ENCODE peak calls at places on chromosomes 7 and 10, in four cellular contexts. A is HCT116, S is GM12878, B is SK-N-SH. H is an unnamed sample.
A peak's percentile ranks its signal among the peaks of the same experiment; 100 is the strongest.

GRCh38 chr10:97188234-97188847 is 2.6 kb upstream of the SLIT1 start:
- DNase-seq in A (no peak), S (no peak), B (no peak), H (no peak)

GRCh38 chr7:82017334-82017943 is 247.6 kb upstream of the HGF start:
- DNase-seq in A (peak; percentile 24), S (no peak), B (peak; percentile 33), H (peak; percentile 63)

GRCh38 chr10:130847170-130847569 is 464.4 kb downstream of the TCERG1L start:
- DNase-seq in A (no peak), S (no peak), B (no peak), H (no peak)

GRCh38 chr10:71773221-71773971 is at the start of gene VSIR:
- DNase-seq in A (peak; percentile 59), S (peak; percentile 51), B (peak; percentile 99), H (peak; percentile 82)

GRCh38 chr10:44313706-44314307 is 71.1 kb downstream of the CXCL12 start:
- DNase-seq in A (no peak), S (no peak), B (no peak), H (no peak)

GRCh38 chr10:26044123-26044749 is 110.2 kb downstream of the MYO3A start:
- DNase-seq in A (no peak), S (no peak), B (no peak), H (peak; percentile 2)

GRCh38 chr7:51138121-51139085 is 178.2 kb downstream of the COBL start:
- DNase-seq in A (no peak), S (no peak), B (no peak), H (no peak)

GRCh38 chr7:81624650-81625310 is 145.1 kb downstream of the HGF start:
- DNase-seq in A (no peak), S (no peak), B (peak; percentile 23), H (no peak)

GRCh38 chr7:140676303-140676702 is 3.6 kb downstream of the ADCK2 start:
- DNase-seq in A (no peak), S (no peak), B (no peak), H (no peak)

GRCh38 chr7:143240323-143241168 is 18.7 kb downstream of the TAS2R40 start:
- DNase-seq in A (peak; percentile 70), S (no peak), B (peak; percentile 68), H (peak; percentile 81)

GRCh38 chr10:97765201-97765600 is 6.6 kb downstream of the SFRP5 start:
- DNase-seq in A (no peak), S (no peak), B (no peak), H (no peak)

GRCh38 chr7:153381275-153382119 is 621.9 kb downstream of the ACTR3B start:
- DNase-seq in A (no peak), S (no peak), B (peak; percentile 60), H (peak; percentile 28)

GRCh38 chr10:74529205-74529604 is 297.2 kb upstream of the KAT6B start:
- DNase-seq in A (no peak), S (no peak), B (no peak), H (no peak)

GRCh38 chr10:82883588-82883987 is 1008.6 kb downstream of the NRG3 start:
- DNase-seq in A (no peak), S (no peak), B (no peak), H (no peak)

GRCh38 chr7:105016083-105017075 is 2.4 kb downstream of the KMT2E start:
- DNase-seq in A (no peak), S (no peak), B (no peak), H (no peak)

GRCh38 chr10:49109669-49110335 is 5.5 kb downstream of the VSTM4 start:
- DNase-seq in A (no peak), S (no peak), B (peak; percentile 77), H (no peak)

GRCh38 chr10:62911210-62911963 is 95.2 kb upstream of the EGR2 start:
- DNase-seq in A (no peak), S (no peak), B (no peak), H (no peak)

GRCh38 chr7:111474723-111475418 is 87.4 kb downstream of the IMMP2L start:
- DNase-seq in A (no peak), S (no peak), B (no peak), H (no peak)

GRCh38 chr7:72493850-72494661 is 81.9 kb upstream of the CALN1 start:
- DNase-seq in A (peak; percentile 51), S (peak; percentile 38), B (peak; percentile 65), H (peak; percentile 86)

GRCh38 chr7:68730871-68731403 is 867.3 kb upstream of the AUTS2 start:
- DNase-seq in A (no peak), S (no peak), B (no peak), H (peak; percentile 35)

GRCh38 chr7:52838981-52839411 is 196.4 kb upstream of the POM121L12 start:
- DNase-seq in A (no peak), S (no peak), B (no peak), H (no peak)

GRCh38 chr10:60148266-60148840 is 241.3 kb downstream of the ANK3 start:
- DNase-seq in A (no peak), S (no peak), B (no peak), H (peak; percentile 60)

GRCh38 chr10:78931333-78932083 is 137.3 kb upstream of the ZMIZ1 start:
- DNase-seq in A (no peak), S (no peak), B (peak; percentile 81), H (no peak)

GRCh38 chr7:112400141-112400540 is 50.1 kb upstream of the IFRD1 start:
- DNase-seq in A (no peak), S (no peak), B (no peak), H (no peak)

GRCh38 chr10:7546365-7546967 is 120.3 kb downstream of the ITIH5 start:
- DNase-seq in A (no peak), S (no peak), B (peak; percentile 40), H (no peak)

DNA sequence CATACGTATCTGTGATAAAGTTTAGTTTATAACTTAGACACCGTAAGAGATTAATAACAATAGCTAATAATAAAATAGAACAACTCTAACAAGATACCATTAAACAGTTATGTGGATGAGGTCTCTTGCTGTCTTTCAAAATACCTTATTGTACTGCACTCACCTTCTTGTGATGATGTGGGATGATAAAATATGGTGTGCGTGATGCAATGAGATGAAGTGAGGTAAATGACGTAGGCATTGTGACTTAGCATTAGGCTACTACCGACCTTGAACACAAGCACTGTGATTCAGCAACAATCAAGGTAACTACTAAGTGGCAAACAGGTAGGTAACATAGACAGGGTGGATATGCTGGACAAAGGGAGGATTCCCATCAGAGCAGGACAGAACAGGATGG is 24.5 kb upstream of the HECTD2 start:
- DNase-seq in A (no peak), S (no peak), B (no peak), H (no peak)
- TF ChIP-seq JUND in A (no peak), S (no peak), B (no peak), H (no peak)

GRCh38 chr7:30308392-30308791 is 24.0 kb downstream of the ZNRF2 start:
- DNase-seq in A (no peak), S (no peak), B (no peak), H (no peak)
- TF ChIP-seq JUND in A (peak; percentile 24), S (no peak), B (no peak), H (no peak)

GRCh38 chr7:49483142-49483541 is 290.3 kb upstream of the VWC2 start:
- DNase-seq in A (no peak), S (no peak), B (peak; percentile 6), H (peak; percentile 33)
- TF ChIP-seq JUND in A (no peak), S (no peak), B (no peak), H (no peak)

DNA sequence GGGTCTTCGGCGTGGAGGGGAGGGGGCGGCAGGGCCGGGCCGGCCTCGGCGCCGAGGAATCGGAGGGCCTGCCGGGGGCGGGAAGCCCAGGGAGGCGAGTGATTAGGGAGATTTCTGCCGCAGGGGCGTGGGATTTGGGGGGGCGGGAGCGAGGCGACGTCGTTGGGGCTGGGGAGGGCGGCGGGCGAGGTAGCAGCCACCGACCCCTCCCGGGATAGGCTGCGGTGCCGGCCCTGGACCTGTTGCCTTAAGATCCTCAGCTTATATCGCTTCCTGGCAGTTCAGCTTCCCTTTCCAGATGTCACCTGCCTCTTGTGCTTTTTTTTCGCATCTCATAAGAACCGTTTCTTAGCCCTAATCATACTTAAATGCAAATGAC is 640 bp downstream of the LMTK2 start:
- DNase-seq in A (no peak), S (no peak), B (no peak), H (no peak)
- TF ChIP-seq JUND in A (no peak), S (no peak), B (no peak), H (no peak)

GRCh38 chr10:117470733-117471132 is 71.8 kb upstream of the EMX2 start:
- DNase-seq in A (no peak), S (no peak), B (no peak), H (no peak)

GRCh38 chr10:117476281-117476680 is 66.3 kb upstream of the EMX2 start:
- DNase-seq in A (no peak), S (no peak), B (no peak), H (no peak)

GRCh38 chr10:117476716-117477115 is 65.8 kb upstream of the EMX2 start:
- DNase-seq in A (no peak), S (no peak), B (no peak), H (no peak)

GRCh38 chr10:117471344-117471874 is 71.1 kb upstream of the EMX2 start:
- DNase-seq in A (no peak), S (no peak), B (no peak), H (no peak)

GRCh38 chr10:117472872-117473271 is 69.7 kb upstream of the EMX2 start:
- DNase-seq in A (no peak), S (no peak), B (no peak), H (no peak)
- TF ChIP-seq JUND in A (no peak), S (no peak), B (no peak), H (no peak)

GRCh38 chr10:53667063-53667462 is 894.5 kb upstream of the MBL2 start:
- DNase-seq in A (no peak), S (no peak), B (no peak), H (no peak)

DNA sequence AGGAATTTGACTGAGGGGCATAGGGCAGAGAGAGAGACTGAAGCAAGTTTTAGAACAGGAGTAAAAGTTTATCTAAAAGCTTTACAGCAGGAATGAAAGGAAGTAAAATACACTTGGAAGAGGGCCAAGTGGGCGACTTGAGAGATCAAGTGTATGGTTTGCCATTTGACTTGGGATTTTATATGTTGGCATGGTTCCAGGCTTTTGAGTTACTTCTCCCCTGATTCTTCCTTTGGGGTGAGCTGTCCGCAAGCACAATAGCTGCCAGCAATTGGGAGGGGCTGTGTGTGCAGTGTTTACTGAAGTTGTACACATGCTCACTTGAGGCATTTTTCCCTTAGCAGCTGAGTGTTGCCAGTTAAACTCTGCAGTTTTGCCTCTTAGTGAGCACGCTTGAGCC is 892.0 kb upstream of the MBL2 start:
- DNase-seq in A (no peak), S (no peak), B (no peak), H (peak; percentile 26)
- TF ChIP-seq JUND in A (no peak), S (no peak), B (no peak), H (no peak)

DNA sequence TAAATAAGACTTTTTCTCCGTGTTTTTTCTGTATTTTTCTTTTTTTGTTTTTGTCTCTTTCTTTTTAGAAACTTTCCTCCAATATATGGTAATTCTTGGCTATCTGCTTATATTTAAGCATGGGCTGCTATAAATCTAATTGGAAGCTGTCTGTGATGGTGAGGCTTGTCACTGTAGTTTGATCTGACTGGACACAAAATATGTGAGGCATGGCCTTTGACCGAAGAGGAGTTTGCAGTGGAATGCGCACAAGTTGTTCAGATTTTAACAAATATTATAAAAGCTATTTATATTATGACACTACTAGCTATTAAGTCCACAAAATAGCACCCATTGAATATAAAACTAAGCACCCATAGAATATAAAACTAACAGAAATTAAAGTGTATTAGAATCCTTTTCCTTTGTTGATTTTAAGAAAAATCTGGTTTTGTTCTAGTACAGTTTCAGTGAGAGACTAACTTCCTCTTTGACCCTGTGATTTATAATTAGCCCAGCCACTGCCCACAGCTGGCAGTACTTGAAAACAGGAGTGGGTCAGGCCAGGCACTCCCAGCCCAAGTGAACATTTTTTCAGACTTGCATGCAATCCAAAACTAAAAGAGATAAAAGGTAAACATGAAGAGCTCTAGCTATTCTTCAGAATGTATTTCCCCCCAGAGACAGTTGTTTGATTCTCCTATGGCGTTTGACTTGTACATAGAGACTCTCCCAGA is 69.9 kb upstream of the FGL2 start:
- DNase-seq in A (no peak), S (peak; percentile 23), B (no peak), H (no peak)
- TF ChIP-seq JUND in A (no peak), S (no peak), B (no peak), H (no peak)